ENCODE peak calls at places on chromosomes 3 and 15, in seven cellular contexts. W, O, P, Y, U, H and S are unnamed samples.
A peak's percentile ranks its signal among the peaks of the same experiment; 100 is the strongest.

GRCh38 chr3:143445118-143445517 is 325.5 kb downstream of the CHST2 start:
- DNase-seq in W (peak; percentile 46), O (no peak), P (no peak), Y (peak; percentile 17), U (peak; percentile 25), H (peak; percentile 23), S (no peak)

GRCh38 chr15:68055224-68055705 is 1.1 kb downstream of the PIAS1 start:
- DNase-seq in W (peak; percentile 91), O (no peak), P (peak; percentile 17), Y (peak; percentile 43), U (peak; percentile 42), H (peak; percentile 51), S (no peak)

GRCh38 chr3:8451696-8452095 is 49.9 kb upstream of the LMCD1 start:
- DNase-seq in W (no peak), O (no peak), P (no peak), Y (peak; percentile 83), U (peak; percentile 10), H (peak; percentile 87), S (no peak)

GRCh38 chr15:45094358-45094730 is 19.6 kb downstream of the DUOX2 start:
- DNase-seq in W (no peak), O (no peak), P (no peak), Y (no peak), U (no peak), H (no peak), S (no peak)

GRCh38 chr3:30704931-30705890 is 98.8 kb downstream of the TGFBR2 start:
- DNase-seq in W (no peak), O (no peak), P (no peak), Y (no peak), U (peak; percentile 82), H (no peak), S (no peak)

GRCh38 chr3:120615863-120616599 is 19.9 kb downstream of the NDUFB4 start:
- DNase-seq in W (no peak), O (no peak), P (no peak), Y (peak; percentile 91), U (peak; percentile 38), H (peak; percentile 20), S (no peak)

GRCh38 chr3:133135303-133135702 is 97.1 kb downstream of the TMEM108 start:
- DNase-seq in W (no peak), O (no peak), P (no peak), Y (no peak), U (no peak), H (no peak), S (no peak)

GRCh38 chr3:13796683-13797460 is 83.0 kb downstream of the WNT7A start:
- DNase-seq in W (no peak), O (no peak), P (no peak), Y (no peak), U (no peak), H (no peak), S (no peak)

GRCh38 chr3:100581650-100582049 is 27.8 kb upstream of the ADGRG7 start:
- DNase-seq in W (no peak), O (no peak), P (no peak), Y (no peak), U (no peak), H (no peak), S (no peak)

GRCh38 chr3:11671648-11672100 is 28.0 kb upstream of the VGLL4 start:
- DNase-seq in W (no peak), O (no peak), P (no peak), Y (peak; percentile 95), U (peak; percentile 45), H (no peak), S (no peak)